ENCODE peak calls at places on chromosome 10, in eight cellular contexts. A, U, Z, W, B, V, R and T are unnamed samples.

GRCh38 chr10:33106767-33107166 is 148.7 kb upstream of the ITGB1 start:
- DNase-seq in A (no peak), U (no peak), Z (no peak), W (no peak), B (no peak), V (no peak), R (no peak), T (no peak)

GRCh38 chr10:31582365-31583052 is 263.5 kb downstream of the ZEB1 start:
- DNase-seq in A (peak), U (no peak), Z (no peak), W (no peak), B (peak), V (peak), R (no peak), T (no peak)

GRCh38 chr10:3126741-3127342 is 45.7 kb downstream of the PITRM1 start:
- DNase-seq in A (no peak), U (peak), Z (peak), W (no peak), B (peak), V (no peak), R (peak), T (peak)

GRCh38 chr10:107481224-107481623 is 316.7 kb upstream of the SORCS1 start:
- DNase-seq in A (no peak), U (no peak), Z (no peak), W (no peak), B (no peak), V (no peak), R (no peak), T (no peak)

GRCh38 chr10:45000138-45000763 is 472 bp upstream of the ZNF22 start:
- DNase-seq in A (no peak), U (peak), Z (peak), W (no peak), B (peak), V (no peak), R (no peak), T (no peak)

GRCh38 chr10:71840177-71840711 is 10.8 kb downstream of the PSAP start:
- DNase-seq in A (no peak), U (peak), Z (peak), W (peak), B (peak), V (peak), R (peak), T (peak)

GRCh38 chr10:7559447-7559846 is 107.3 kb downstream of the ITIH5 start:
- DNase-seq in A (no peak), U (no peak), Z (no peak), W (no peak), B (no peak), V (no peak), R (no peak), T (no peak)

GRCh38 chr10:13450078-13450477 is 78.7 kb downstream of the BEND7 start:
- DNase-seq in A (no peak), U (no peak), Z (no peak), W (no peak), B (no peak), V (no peak), R (no peak), T (no peak)

GRCh38 chr10:3874988-3875841 is 90.2 kb upstream of the KLF6 start:
- DNase-seq in A (no peak), U (no peak), Z (no peak), W (no peak), B (peak), V (no peak), R (peak), T (no peak)

GRCh38 chr10:112716924-112717348 is 233.1 kb upstream of the TCF7L2 start:
- DNase-seq in A (peak), U (no peak), Z (no peak), W (no peak), B (no peak), V (peak), R (peak), T (no peak)

GRCh38 chr10:77526861-77527617 is 110.6 kb downstream of the KCNMA1 start:
- DNase-seq in A (no peak), U (no peak), Z (no peak), W (no peak), B (peak), V (no peak), R (no peak), T (no peak)

GRCh38 chr10:91162495-91163268 is 57.8 kb upstream of the PCGF5 start:
- DNase-seq in A (no peak), U (peak), Z (peak), W (no peak), B (peak), V (peak), R (peak), T (peak)

GRCh38 chr10:1642600-1643160 is 94.6 kb downstream of the ADARB2 start:
- DNase-seq in A (no peak), U (no peak), Z (no peak), W (no peak), B (no peak), V (no peak), R (no peak), T (no peak)

GRCh38 chr10:127088908-127089307 is 107.5 kb downstream of the INSYN2A start:
- DNase-seq in A (no peak), U (no peak), Z (no peak), W (no peak), B (no peak), V (no peak), R (no peak), T (no peak)

GRCh38 chr10:91587710-91588638 is 44.9 kb downstream of the PPP1R3C start:
- DNase-seq in A (no peak), U (peak), Z (no peak), W (no peak), B (peak), V (peak), R (peak), T (no peak)

GRCh38 chr10:132880148-132880981 is 62.0 kb downstream of the CFAP46 start:
- DNase-seq in A (no peak), U (peak), Z (no peak), W (no peak), B (no peak), V (no peak), R (no peak), T (no peak)

GRCh38 chr10:6116806-6117205 is 28.0 kb downstream of the RBM17 start:
- DNase-seq in A (no peak), U (no peak), Z (no peak), W (no peak), B (no peak), V (no peak), R (no peak), T (no peak)

GRCh38 chr10:86316990-86317389 is 49.6 kb downstream of the GRID1 start:
- DNase-seq in A (no peak), U (no peak), Z (no peak), W (no peak), B (no peak), V (no peak), R (no peak), T (no peak)

GRCh38 chr10:3433131-3433530 is 260.5 kb upstream of the PITRM1 start:
- DNase-seq in A (no peak), U (no peak), Z (no peak), W (no peak), B (no peak), V (no peak), R (no peak), T (no peak)

DNA sequence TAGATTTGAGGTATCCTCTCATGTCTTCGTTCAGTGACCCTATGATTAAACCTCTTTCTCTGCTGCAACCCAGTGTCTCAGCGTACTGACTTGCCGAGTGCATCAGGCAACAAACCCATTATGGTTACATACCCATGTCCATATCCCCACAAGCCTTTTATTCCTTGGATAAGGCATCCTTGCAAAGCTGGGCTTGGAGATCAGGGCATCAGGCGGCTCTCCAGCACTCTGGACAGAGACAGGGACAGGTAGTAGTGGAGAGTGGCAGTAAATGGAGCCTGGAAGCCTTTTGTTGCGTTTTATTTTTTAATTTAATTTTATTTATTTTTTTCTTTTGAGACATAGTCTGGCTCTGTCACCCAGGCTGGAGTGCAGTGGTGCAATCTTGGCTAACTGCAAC is 32.0 kb upstream of the NPFFR1 start:
- DNase-seq in A (no peak), U (no peak), Z (no peak), W (no peak), B (peak), V (no peak), R (no peak), T (no peak)
- H3K27ac ChIP-seq in A (no peak), U (no peak), Z (no peak), W (no peak), B (no peak), V (no peak), R (no peak), T (no peak)

DNA sequence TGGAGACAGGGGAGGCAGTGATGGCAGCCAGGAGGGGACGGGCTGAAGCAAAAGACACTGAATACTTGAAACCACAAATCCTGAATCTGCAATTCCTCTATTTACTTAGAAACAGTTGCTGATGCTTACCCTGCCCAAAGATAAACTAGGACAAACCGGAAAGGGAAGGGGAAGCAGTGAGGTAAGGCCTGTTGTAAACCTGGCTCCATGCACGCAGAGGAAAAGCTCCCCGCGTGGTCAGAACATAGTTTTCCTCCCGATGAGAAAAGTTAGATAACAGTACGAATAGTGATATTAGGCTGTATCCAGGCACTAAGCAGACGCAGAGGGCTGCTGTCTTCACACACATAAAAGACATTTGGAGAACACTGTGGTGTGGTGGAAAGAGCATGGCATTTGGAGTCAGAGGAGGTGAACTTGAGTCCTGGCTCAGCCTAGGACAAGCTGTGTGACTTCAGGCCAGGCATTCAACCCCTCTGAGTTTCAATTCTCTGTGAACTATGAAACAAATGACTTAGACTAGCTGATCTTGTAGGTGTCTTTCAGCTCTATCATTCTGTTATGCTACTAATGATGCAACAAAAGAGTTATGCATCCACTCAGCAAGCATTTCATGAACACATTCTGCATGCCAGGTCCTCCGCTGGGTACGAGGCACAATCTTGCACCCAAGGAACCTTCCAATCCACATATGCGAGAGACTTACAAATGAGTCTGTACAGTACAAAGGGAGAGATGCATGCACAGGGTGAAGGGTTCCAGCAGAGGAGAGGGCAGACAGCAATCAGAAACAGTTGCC is 80.9 kb downstream of the SORBS1 start:
- DNase-seq in A (no peak), U (no peak), Z (no peak), W (no peak), B (peak), V (no peak), R (peak), T (no peak)
- H3K27ac ChIP-seq in A (no peak), U (no peak), Z (peak), W (no peak), B (no peak), V (no peak), R (no peak), T (no peak)

DNA sequence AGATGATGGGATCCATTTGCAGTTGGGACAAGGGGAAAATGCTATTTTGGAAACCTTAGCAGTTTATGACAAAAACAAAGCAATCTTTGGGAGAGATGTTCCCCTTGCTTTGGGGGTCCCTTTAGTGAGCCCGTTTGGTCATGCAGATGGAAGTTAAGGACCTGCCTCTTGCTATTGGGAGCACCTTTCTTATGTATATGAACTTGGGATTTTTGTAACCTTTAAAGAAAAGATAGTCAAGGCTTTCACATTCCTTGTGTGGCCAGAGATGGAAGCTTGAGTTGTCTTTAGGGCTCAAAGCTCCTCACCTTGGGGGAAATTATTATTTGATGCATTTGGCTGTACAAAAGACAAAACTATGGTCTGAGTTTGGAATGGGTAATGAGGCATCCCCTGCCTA is 179.0 kb upstream of the PLPP4 start:
- DNase-seq in A (no peak), U (no peak), Z (no peak), W (no peak), B (no peak), V (no peak), R (no peak), T (no peak)
- H3K27ac ChIP-seq in A (no peak), U (no peak), Z (no peak), W (no peak), B (no peak), V (no peak), R (no peak), T (no peak)

GRCh38 chr10:68633816-68634466 is 73.8 kb downstream of the TET1 start:
- DNase-seq in A (no peak), U (no peak), Z (no peak), W (no peak), B (no peak), V (no peak), R (no peak), T (no peak)

GRCh38 chr10:68633281-68633680 is 73.1 kb downstream of the TET1 start:
- DNase-seq in A (no peak), U (no peak), Z (no peak), W (no peak), B (no peak), V (no peak), R (no peak), T (no peak)

GRCh38 chr10:68636335-68636734 is 76.2 kb downstream of the TET1 start:
- DNase-seq in A (no peak), U (no peak), Z (no peak), W (no peak), B (no peak), V (no peak), R (no peak), T (no peak)
- H3K27ac ChIP-seq in A (no peak), U (no peak), Z (no peak), W (no peak), B (no peak), V (no peak), R (no peak), T (no peak)

GRCh38 chr10:114163062-114163861 is 10.7 kb downstream of the CCDC186 start:
- DNase-seq in A (no peak), U (no peak), Z (no peak), W (no peak), B (no peak), V (no peak), R (no peak), T (no peak)
- H3K27ac ChIP-seq in A (no peak), U (peak), Z (no peak), W (no peak), B (no peak), V (no peak), R (no peak), T (no peak)